ENCODE peak calls at places on chromosomes 16 and 17, in ten cellular contexts. One of them, this sample, is unnamed.

GRCh38 chr17:2697611-2698162 is 13.9 kb downstream of the CLUH start:
- DNase-seq in anterior cingulate cortex: no peak
- DNase-seq in iPS-NIHi11: peak
- DNase-seq in H54: no peak
- DNase-seq in hepatocyte: no peak
- DNase-seq in SHP77: no peak
- DNase-seq in activated effector memory CD4-positive, alpha-beta T cell treated with Interleukin-2 at 50 U/mL for 16 hours: no peak
- DNase-seq in stimulated activated CD8-positive, alpha-beta memory T cell treated with anti-CD3 and anti-CD28 coated beads, Interleukin-7, amount 100 ng/mL, for 1 hour: no peak
- DNase-seq in GM04503: no peak
- DNase-seq in NCI-H460: no peak
- DNase-seq in this sample: no peak

GRCh38 chr17:29665480-29665807 is 42.7 kb upstream of the CORO6 start:
- DNase-seq in anterior cingulate cortex: no peak
- DNase-seq in iPS-NIHi11: no peak
- DNase-seq in H54: no peak
- DNase-seq in hepatocyte: no peak
- DNase-seq in SHP77: no peak
- DNase-seq in activated effector memory CD4-positive, alpha-beta T cell treated with Interleukin-2 at 50 U/mL for 16 hours: no peak
- DNase-seq in stimulated activated CD8-positive, alpha-beta memory T cell treated with anti-CD3 and anti-CD28 coated beads, Interleukin-7, amount 100 ng/mL, for 1 hour: no peak
- DNase-seq in GM04503: no peak
- DNase-seq in NCI-H460: no peak
- DNase-seq in this sample: no peak

GRCh38 chr17:7589204-7589868 is 558 bp downstream of the SOX15 start:
- DNase-seq in anterior cingulate cortex: peak
- DNase-seq in iPS-NIHi11: peak
- DNase-seq in H54: no peak
- DNase-seq in hepatocyte: peak
- DNase-seq in SHP77: peak
- DNase-seq in activated effector memory CD4-positive, alpha-beta T cell treated with Interleukin-2 at 50 U/mL for 16 hours: peak
- DNase-seq in stimulated activated CD8-positive, alpha-beta memory T cell treated with anti-CD3 and anti-CD28 coated beads, Interleukin-7, amount 100 ng/mL, for 1 hour: peak
- DNase-seq in GM04503: no peak
- DNase-seq in NCI-H460: peak
- DNase-seq in this sample: peak

GRCh38 chr17:41959336-41960095 is 7.1 kb upstream of the CNP start:
- DNase-seq in anterior cingulate cortex: no peak
- DNase-seq in iPS-NIHi11: peak
- DNase-seq in H54: no peak
- DNase-seq in hepatocyte: peak
- DNase-seq in SHP77: peak
- DNase-seq in activated effector memory CD4-positive, alpha-beta T cell treated with Interleukin-2 at 50 U/mL for 16 hours: no peak
- DNase-seq in stimulated activated CD8-positive, alpha-beta memory T cell treated with anti-CD3 and anti-CD28 coated beads, Interleukin-7, amount 100 ng/mL, for 1 hour: no peak
- DNase-seq in GM04503: no peak
- DNase-seq in NCI-H460: peak
- DNase-seq in this sample: no peak

GRCh38 chr17:38606646-38607611 is 1.2 kb upstream of the SRCIN1 start:
- DNase-seq in anterior cingulate cortex: peak
- DNase-seq in iPS-NIHi11: no peak
- DNase-seq in H54: no peak
- DNase-seq in hepatocyte: no peak
- DNase-seq in SHP77: no peak
- DNase-seq in activated effector memory CD4-positive, alpha-beta T cell treated with Interleukin-2 at 50 U/mL for 16 hours: no peak
- DNase-seq in stimulated activated CD8-positive, alpha-beta memory T cell treated with anti-CD3 and anti-CD28 coated beads, Interleukin-7, amount 100 ng/mL, for 1 hour: no peak
- DNase-seq in GM04503: no peak
- DNase-seq in NCI-H460: no peak
- DNase-seq in this sample: no peak

GRCh38 chr16:87658564-87659225 is 56.4 kb downstream of the JPH3 start:
- DNase-seq in anterior cingulate cortex: no peak
- DNase-seq in iPS-NIHi11: no peak
- DNase-seq in H54: no peak
- DNase-seq in hepatocyte: peak
- DNase-seq in SHP77: peak
- DNase-seq in activated effector memory CD4-positive, alpha-beta T cell treated with Interleukin-2 at 50 U/mL for 16 hours: no peak
- DNase-seq in stimulated activated CD8-positive, alpha-beta memory T cell treated with anti-CD3 and anti-CD28 coated beads, Interleukin-7, amount 100 ng/mL, for 1 hour: no peak
- DNase-seq in GM04503: no peak
- DNase-seq in NCI-H460: no peak
- DNase-seq in this sample: no peak

GRCh38 chr16:75251280-75252048 is at the start of gene BCAR1:
- DNase-seq in anterior cingulate cortex: peak
- DNase-seq in iPS-NIHi11: peak
- DNase-seq in H54: peak
- DNase-seq in hepatocyte: peak
- DNase-seq in SHP77: peak
- DNase-seq in activated effector memory CD4-positive, alpha-beta T cell treated with Interleukin-2 at 50 U/mL for 16 hours: no peak
- DNase-seq in stimulated activated CD8-positive, alpha-beta memory T cell treated with anti-CD3 and anti-CD28 coated beads, Interleukin-7, amount 100 ng/mL, for 1 hour: no peak
- DNase-seq in GM04503: peak
- DNase-seq in NCI-H460: peak
- DNase-seq in this sample: no peak

GRCh38 chr16:53123753-53124152 is 69.0 kb downstream of the CHD9 start:
- DNase-seq in anterior cingulate cortex: no peak
- DNase-seq in iPS-NIHi11: no peak
- DNase-seq in H54: no peak
- DNase-seq in hepatocyte: no peak
- DNase-seq in SHP77: no peak
- DNase-seq in activated effector memory CD4-positive, alpha-beta T cell treated with Interleukin-2 at 50 U/mL for 16 hours: no peak
- DNase-seq in stimulated activated CD8-positive, alpha-beta memory T cell treated with anti-CD3 and anti-CD28 coated beads, Interleukin-7, amount 100 ng/mL, for 1 hour: no peak
- DNase-seq in GM04503: peak
- DNase-seq in NCI-H460: no peak
- DNase-seq in this sample: no peak

GRCh38 chr17:20952183-20952582 is 90.6 kb downstream of the USP22 start:
- DNase-seq in anterior cingulate cortex: no peak
- DNase-seq in iPS-NIHi11: no peak
- DNase-seq in H54: no peak
- DNase-seq in hepatocyte: peak
- DNase-seq in SHP77: no peak
- DNase-seq in activated effector memory CD4-positive, alpha-beta T cell treated with Interleukin-2 at 50 U/mL for 16 hours: no peak
- DNase-seq in stimulated activated CD8-positive, alpha-beta memory T cell treated with anti-CD3 and anti-CD28 coated beads, Interleukin-7, amount 100 ng/mL, for 1 hour: no peak
- DNase-seq in GM04503: no peak
- DNase-seq in NCI-H460: no peak
- DNase-seq in this sample: no peak

GRCh38 chr17:76867578-76868175 is 527 bp upstream of the MGAT5B start:
- DNase-seq in anterior cingulate cortex: no peak
- DNase-seq in iPS-NIHi11: peak
- DNase-seq in H54: peak
- DNase-seq in hepatocyte: peak
- DNase-seq in SHP77: no peak
- DNase-seq in activated effector memory CD4-positive, alpha-beta T cell treated with Interleukin-2 at 50 U/mL for 16 hours: no peak
- DNase-seq in stimulated activated CD8-positive, alpha-beta memory T cell treated with anti-CD3 and anti-CD28 coated beads, Interleukin-7, amount 100 ng/mL, for 1 hour: no peak
- DNase-seq in GM04503: no peak
- DNase-seq in NCI-H460: no peak
- DNase-seq in this sample: no peak